ENCODE peak calls at places on chromosomes 3 and 15, in eight cellular contexts. S is RWPE1, X is fibroblast of lung, H is adrenal gland, K is GM10248, M is A549, U is lung, R is fibroblast of pulmonary artery. J is an unnamed sample.

GRCh38 chr15:28081594-28081993 is 17.5 kb downstream of the OCA2 start:
- DNase-seq in R (no peak), M (no peak), H (no peak), X (no peak), U (no peak), K (no peak), S (no peak), J (no peak)

GRCh38 chr15:31197497-31198414 is 96.2 kb upstream of the TRPM1 start:
- DNase-seq in K (peak), H (no peak), X (peak), S (no peak), R (peak), M (no peak), U (no peak), J (peak)

GRCh38 chr3:194206375-194206774 is 70.4 kb downstream of the HES1 start:
- DNase-seq in R (peak), U (peak), H (peak), M (no peak), X (peak), S (no peak), K (no peak), J (no peak)

GRCh38 chr15:28459279-28459678 is 73.5 kb downstream of the GOLGA8G start:
- DNase-seq in K (no peak), S (no peak), X (no peak), R (no peak), U (no peak), M (no peak), H (no peak), J (no peak)

GRCh38 chr15:74040115-74040850 is 42.1 kb downstream of the GOLGA6A start:
- DNase-seq in U (no peak), M (no peak), K (no peak), S (no peak), X (peak), R (peak), H (peak), J (no peak)

GRCh38 chr3:158768881-158769518 is 32.9 kb upstream of the MFSD1 start:
- DNase-seq in R (peak), K (no peak), U (no peak), S (peak), H (peak), X (peak), M (no peak), J (no peak)

GRCh38 chr3:151724846-151725562 is 8.7 kb upstream of the AADACL2 start:
- DNase-seq in R (no peak), M (no peak), U (no peak), H (no peak), X (peak), S (no peak), K (no peak), J (no peak)

GRCh38 chr3:4852780-4853748 is 126.2 kb upstream of the BHLHE40 start:
- DNase-seq in H (no peak), S (no peak), R (peak), U (no peak), K (no peak), M (no peak), X (peak), J (no peak)

GRCh38 chr3:178762382-178762781 is 226.1 kb downstream of the KCNMB2 start:
- DNase-seq in R (no peak), H (no peak), S (no peak), X (no peak), M (no peak), K (no peak), U (no peak), J (no peak)

GRCh38 chr3:102791641-102792589 is 357.1 kb downstream of the ZPLD1 start:
- DNase-seq in H (no peak), K (no peak), S (no peak), U (no peak), X (peak), M (no peak), R (no peak), J (no peak)

GRCh38 chr3:113898892-113899291 is 48.9 kb upstream of the ZDHHC23 start:
- DNase-seq in S (no peak), K (no peak), M (no peak), X (peak), U (no peak), H (no peak), R (peak), J (no peak)

GRCh38 chr3:53225181-53225580 is 30.6 kb downstream of the TKT start:
- DNase-seq in K (no peak), R (no peak), U (no peak), H (no peak), S (no peak), M (no peak), X (no peak), J (no peak)

GRCh38 chr3:48877671-48878070 is 21.0 kb downstream of the SLC25A20 start:
- DNase-seq in K (no peak), U (no peak), M (no peak), X (peak), R (no peak), H (no peak), S (no peak), J (no peak)

GRCh38 chr15:92077353-92078080 is 224.0 kb downstream of the SLCO3A1 start:
- DNase-seq in M (peak), R (peak), U (peak), H (peak), S (peak), K (peak), X (peak), J (peak)

GRCh38 chr3:9339750-9340449 is 23.0 kb upstream of the THUMPD3 start:
- DNase-seq in M (no peak), R (peak), H (no peak), S (no peak), K (no peak), X (peak), U (no peak), J (no peak)

GRCh38 chr3:72113964-72114363 is 329.0 kb upstream of the PROK2 start:
- DNase-seq in S (no peak), R (no peak), X (no peak), M (no peak), U (no peak), K (no peak), H (no peak), J (no peak)

GRCh38 chr3:105369501-105370371 is 3.0 kb downstream of the ALCAM start:
- DNase-seq in R (peak), M (peak), U (peak), S (peak), X (peak), K (peak), H (peak), J (peak)

GRCh38 chr3:10008588-10009344 is 17.5 kb upstream of the FANCD2 start:
- DNase-seq in H (peak), S (peak), X (peak), U (peak), R (peak), M (peak), K (peak), J (peak)

GRCh38 chr3:184345678-184346144 is 8.3 kb downstream of the FAM131A start:
- DNase-seq in H (peak), U (peak), R (peak), K (peak), M (peak), X (peak), S (peak), J (no peak)

GRCh38 chr15:99476413-99477222 is 89.2 kb upstream of the MEF2A start:
- DNase-seq in X (peak), H (peak), R (peak), U (no peak), M (peak), S (peak), K (peak), J (peak)

GRCh38 chr3:180624714-180625113 is 22.8 kb downstream of the TTC14 start:
- DNase-seq in H (no peak), K (no peak), X (no peak), S (no peak), M (no peak), R (no peak), U (no peak), J (no peak)

GRCh38 chr3:40695848-40696247 is 171.1 kb downstream of the ZNF621 start:
- DNase-seq in H (no peak), U (no peak), R (no peak), M (no peak), X (no peak), K (no peak), S (no peak), J (no peak)

GRCh38 chr15:75696303-75696657 is 16.4 kb downstream of the CSPG4 start:
- DNase-seq in H (no peak), R (no peak), X (no peak), U (no peak), S (no peak), M (no peak), K (peak), J (no peak)

GRCh38 chr3:171551296-171551695 is 91.1 kb upstream of the TNIK start:
- DNase-seq in U (no peak), M (no peak), X (no peak), K (no peak), S (no peak), H (no peak), R (no peak), J (no peak)

GRCh38 chr3:111715911-111716523 is 120.9 kb upstream of the ZBED2 start:
- DNase-seq in K (peak), H (peak), S (no peak), M (peak), X (peak), U (peak), R (peak), J (peak)

DNA sequence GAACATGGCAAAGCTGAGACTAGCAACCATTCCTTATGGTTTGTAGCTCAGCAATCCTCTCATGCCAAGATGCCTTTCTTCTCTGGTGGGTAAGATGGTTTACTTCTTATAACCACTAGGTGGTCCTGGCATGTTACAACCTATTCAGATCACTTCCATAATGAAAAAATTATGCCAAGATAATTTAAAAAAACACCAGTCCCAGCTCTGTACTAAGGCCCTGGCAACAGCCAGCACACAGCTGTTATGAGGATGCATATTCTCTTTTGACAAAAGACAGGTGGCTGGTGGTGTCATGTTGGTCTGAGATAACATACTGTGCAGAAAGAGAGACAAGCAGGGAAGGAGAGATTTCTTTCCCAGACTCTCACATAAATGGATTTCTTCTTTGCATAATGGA is 65.7 kb upstream of the FRMD4B start:
- DNase-seq in U (no peak), R (no peak), M (no peak), H (no peak), S (no peak), X (no peak), K (no peak), J (no peak)
- TF ChIP-seq CTCF in U (no peak), R (peak), M (no peak), H (peak), S (no peak), X (peak), K (no peak), J (peak)

GRCh38 chr3:27561591-27561990 is 77.4 kb upstream of the SLC4A7 start:
- DNase-seq in M (no peak), H (no peak), U (no peak), K (no peak), S (no peak), X (no peak), R (no peak), J (no peak)

GRCh38 chr3:27559835-27560234 is 75.7 kb upstream of the SLC4A7 start:
- DNase-seq in M (no peak), S (peak), K (no peak), U (peak), H (peak), X (peak), R (peak), J (no peak)

GRCh38 chr3:27557411-27557810 is 73.2 kb upstream of the SLC4A7 start:
- DNase-seq in U (no peak), X (no peak), M (no peak), H (no peak), R (no peak), K (no peak), S (no peak), J (no peak)

GRCh38 chr3:27559381-27559780 is 75.2 kb upstream of the SLC4A7 start:
- DNase-seq in H (no peak), M (no peak), S (no peak), X (no peak), R (no peak), K (no peak), U (no peak), J (no peak)

DNA sequence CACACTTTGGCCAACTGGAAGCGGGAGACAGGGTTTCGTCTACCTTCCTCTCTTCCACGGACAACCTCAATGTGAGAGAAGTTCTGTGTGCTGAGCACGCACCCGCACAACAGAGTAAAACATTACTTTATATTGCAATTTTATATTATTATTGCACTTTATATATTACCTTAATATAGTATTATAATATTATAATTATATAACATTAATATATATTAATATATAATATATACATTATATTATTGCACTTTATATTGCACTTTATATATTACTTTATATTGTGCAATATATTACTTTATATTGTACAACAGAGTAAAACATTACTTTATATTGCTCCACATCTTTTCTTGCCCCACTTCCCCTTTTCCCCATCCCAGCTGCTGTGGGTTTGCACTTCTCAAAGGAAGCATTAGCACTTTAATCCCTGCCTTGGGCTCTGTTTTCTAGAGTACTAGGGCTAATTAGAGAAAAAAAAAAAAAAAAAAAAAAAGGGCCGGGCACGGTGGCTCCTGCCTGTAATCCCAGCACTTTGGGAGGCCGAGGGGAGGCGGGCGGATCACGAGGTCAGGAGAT is 76.4 kb upstream of the SLC4A7 start:
- DNase-seq in U (no peak), K (no peak), R (no peak), X (no peak), M (no peak), S (no peak), H (no peak), J (no peak)
- TF ChIP-seq CTCF in U (no peak), K (no peak), R (no peak), X (no peak), M (no peak), S (no peak), H (no peak), J (no peak)

DNA sequence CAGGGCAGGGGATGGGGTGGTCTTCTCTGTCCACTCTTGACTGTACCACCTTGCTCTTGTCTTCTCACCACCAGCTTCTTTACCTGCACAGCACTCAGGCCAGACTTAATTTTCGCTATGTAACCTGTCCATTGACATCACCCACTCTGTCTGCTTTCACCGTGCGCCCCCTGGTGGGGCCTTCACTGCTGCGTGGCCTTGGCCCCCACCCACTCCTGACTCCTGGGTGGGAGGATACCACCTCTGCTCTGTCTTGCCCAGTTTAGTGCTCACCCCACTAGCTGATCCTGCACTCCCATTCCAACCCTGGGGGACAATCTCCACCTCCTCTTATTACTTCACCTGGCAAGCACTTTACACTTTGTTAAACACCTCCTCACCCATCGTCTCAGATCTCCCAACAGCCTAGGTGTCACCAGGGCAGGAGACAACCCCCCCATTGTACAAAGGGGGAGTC is 17.7 kb downstream of the PTH1R start:
- DNase-seq in H (peak), K (peak), S (no peak), X (peak), R (peak), U (peak), M (peak), J (peak)
- TF ChIP-seq CTCF in H (peak), K (peak), S (peak), X (peak), R (peak), U (peak), M (peak), J (peak)

GRCh38 chr3:78154521-78155186 is 1114.8 kb downstream of the ROBO2 start:
- DNase-seq in S (no peak), K (no peak), H (no peak), M (no peak), X (no peak), U (no peak), R (peak), J (no peak)
- TF ChIP-seq CTCF in S (no peak), K (no peak), H (no peak), M (no peak), X (no peak), U (no peak), R (no peak), J (no peak)

GRCh38 chr3:138220242-138220641 is 33.1 kb downstream of the ARMC8 start:
- DNase-seq in M (no peak), H (no peak), U (no peak), R (no peak), K (no peak), X (no peak), S (no peak), J (no peak)
- TF ChIP-seq CTCF in M (no peak), H (no peak), U (no peak), R (no peak), K (no peak), X (no peak), S (no peak), J (no peak)

DNA sequence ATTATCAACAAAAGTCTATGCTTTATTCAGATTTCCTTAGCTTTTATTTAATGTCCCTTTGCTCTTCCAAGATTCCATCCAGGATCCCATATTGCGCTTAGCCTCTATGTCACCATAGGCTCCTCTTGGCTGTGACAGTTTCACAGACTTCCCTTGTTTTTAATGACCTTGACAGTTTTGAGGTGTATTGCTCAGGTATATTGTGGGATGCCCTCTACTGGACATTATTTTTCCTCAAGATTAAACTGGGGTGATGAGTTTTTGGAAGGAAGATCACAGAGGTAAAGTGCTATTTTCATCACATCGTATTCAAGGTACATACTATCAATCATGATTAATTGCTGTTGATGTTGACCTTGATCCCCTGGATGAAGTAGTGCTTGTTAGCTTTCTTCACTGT is 99.1 kb upstream of the SMAD3 start:
- DNase-seq in R (no peak), U (no peak), K (no peak), X (no peak), H (no peak), M (no peak), S (no peak), J (no peak)
- TF ChIP-seq CTCF in R (peak), U (no peak), K (no peak), X (peak), H (no peak), M (peak), S (no peak), J (no peak)

GRCh38 chr3:186133980-186134379 is 25.1 kb upstream of the ETV5 start:
- DNase-seq in S (no peak), K (no peak), R (no peak), X (no peak), U (no peak), H (no peak), M (no peak), J (no peak)

GRCh38 chr3:186141776-186142175 is 32.9 kb upstream of the ETV5 start:
- DNase-seq in K (no peak), S (no peak), M (no peak), X (no peak), R (no peak), U (no peak), H (no peak), J (no peak)

GRCh38 chr3:186138272-186138981 is 29.5 kb upstream of the ETV5 start:
- DNase-seq in U (no peak), R (no peak), M (no peak), K (no peak), S (no peak), X (no peak), H (peak), J (no peak)

GRCh38 chr3:186132487-186132886 is 23.6 kb upstream of the ETV5 start:
- DNase-seq in M (no peak), H (no peak), U (no peak), K (no peak), R (no peak), S (no peak), X (no peak), J (no peak)

DNA sequence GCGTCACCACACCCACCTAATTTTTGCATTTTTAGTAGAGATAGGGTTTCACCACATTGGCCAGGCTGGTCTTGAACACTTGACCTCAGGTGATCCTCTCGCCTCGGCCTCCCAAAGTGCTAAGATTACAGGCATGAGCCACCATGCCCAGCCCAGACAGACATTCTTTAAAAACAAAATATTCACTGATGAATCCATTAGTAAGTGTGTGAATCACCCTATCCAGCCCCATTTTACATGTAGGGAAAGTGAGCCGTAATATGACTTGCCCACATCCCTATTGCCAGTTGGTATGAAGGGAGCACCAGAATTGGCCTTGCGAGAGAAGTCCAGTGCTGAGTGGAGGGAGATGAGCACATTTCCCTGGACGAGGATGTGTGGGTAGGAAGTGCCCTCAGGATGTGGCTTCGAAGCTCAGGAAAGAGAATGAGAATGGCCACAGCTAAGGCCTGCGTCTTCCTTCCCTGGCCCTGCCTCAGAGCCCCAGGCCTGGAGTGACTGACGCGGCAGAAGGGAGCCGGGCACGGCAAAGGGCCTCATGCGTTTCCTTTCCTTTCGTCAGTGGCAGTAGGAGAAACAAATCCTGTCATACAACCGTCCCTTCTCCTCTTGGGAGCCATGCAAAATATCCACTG is 28.3 kb upstream of the ETV5 start:
- DNase-seq in R (no peak), M (no peak), H (no peak), K (no peak), X (no peak), S (no peak), U (no peak), J (no peak)
- TF ChIP-seq CTCF in R (no peak), M (no peak), H (no peak), K (no peak), X (no peak), S (no peak), U (no peak), J (no peak)

DNA sequence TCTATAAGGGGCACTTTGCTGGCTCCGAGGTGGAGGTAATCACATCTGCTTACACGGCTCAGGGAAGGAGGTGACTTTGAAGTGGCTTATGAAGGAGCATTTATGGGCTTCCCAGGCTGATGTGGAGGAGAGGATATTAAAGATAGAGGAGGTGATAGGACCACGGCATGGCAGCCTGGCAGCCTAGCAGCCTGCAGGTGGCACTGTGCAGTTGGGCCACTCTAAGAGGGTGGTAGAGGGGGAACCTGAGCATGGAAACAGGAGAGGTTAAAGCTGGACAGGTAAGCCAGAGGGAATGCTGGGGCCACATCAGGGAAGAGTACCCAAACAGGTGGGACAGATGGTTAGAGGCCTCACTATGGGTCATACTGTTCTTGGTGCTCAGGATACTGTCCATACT is 375.0 kb downstream of the WDR72 start:
- DNase-seq in U (no peak), S (no peak), R (no peak), X (no peak), K (no peak), M (no peak), H (no peak), J (no peak)
- TF ChIP-seq CTCF in U (no peak), S (no peak), R (no peak), X (no peak), K (no peak), M (peak), H (peak), J (no peak)